ENCODE peak calls at places on chromosome 1, in four cellular contexts. F, A, L and X are unnamed samples.

GRCh38 chr1:199550384-199551067 is 477.0 kb upstream of the NR5A2 start:
- DNase-seq in L (no peak), F (no peak), A (peak; percentile 49), X (peak; percentile 23)

GRCh38 chr1:6351480-6352137 is 42.0 kb downstream of the ACOT7 start:
- DNase-seq in F (no peak), A (no peak), L (no peak), X (no peak)

GRCh38 chr1:44276901-44277300 is 63.6 kb downstream of the DMAP1 start:
- DNase-seq in A (peak; percentile 26), L (no peak), F (no peak), X (no peak)

GRCh38 chr1:177255411-177255810 is 84.7 kb downstream of the BRINP2 start:
- DNase-seq in A (peak; percentile 78), L (no peak), F (no peak), X (peak; percentile 13)

GRCh38 chr1:11654571-11655262 is at the start of gene FBXO44:
- DNase-seq in A (no peak), F (peak; percentile 58), L (no peak), X (no peak)

GRCh38 chr1:34865981-34866761 is 6.6 kb upstream of the SMIM12 start:
- DNase-seq in A (peak; percentile 53), L (peak; percentile 52), F (peak; percentile 92), X (peak; percentile 63)

GRCh38 chr1:108661030-108661609 is at the start of gene HENMT1:
- DNase-seq in L (peak; percentile 23), F (no peak), A (peak; percentile 35), X (peak; percentile 85)

GRCh38 chr1:75130312-75130677 is 3.9 kb upstream of the LHX8 start:
- DNase-seq in L (no peak), F (no peak), A (no peak), X (no peak)

GRCh38 chr1:240293706-240294105 is 202.0 kb downstream of the FMN2 start:
- DNase-seq in L (no peak), A (peak; percentile 18), F (no peak), X (no peak)

GRCh38 chr1:193103759-193104495 is 1.3 kb downstream of the GLRX2 start:
- DNase-seq in A (no peak), F (peak; percentile 51), L (no peak), X (peak; percentile 15)

GRCh38 chr1:214193691-214194090 is 87.3 kb upstream of the SMYD2 start:
- DNase-seq in A (no peak), L (no peak), F (no peak), X (no peak)

GRCh38 chr1:171292799-171293198 is 21.2 kb upstream of the FMO4 start:
- DNase-seq in L (no peak), A (peak; percentile 2), F (no peak), X (no peak)

GRCh38 chr1:207321790-207322530 is 482 bp downstream of the CD55 start:
- DNase-seq in F (peak; percentile 65), L (no peak), A (no peak), X (peak; percentile 50)

GRCh38 chr1:35564037-35564883 is 6.7 kb downstream of the NCDN start:
- DNase-seq in A (peak; percentile 78), F (peak; percentile 92), L (no peak), X (peak; percentile 70)

GRCh38 chr1:114154963-114155322 is 1.3 kb upstream of the SYT6 start:
- DNase-seq in L (no peak), F (peak; percentile 10), A (no peak), X (peak; percentile 29)

GRCh38 chr1:162357681-162358266 is 18.9 kb downstream of the SPATA46 start:
- DNase-seq in L (no peak), F (peak; percentile 84), A (peak; percentile 31), X (peak; percentile 22)

GRCh38 chr1:180098242-180098995 is 56.2 kb upstream of the QSOX1 start:
- DNase-seq in F (no peak), L (no peak), A (peak; percentile 95), X (no peak)

GRCh38 chr1:221801773-221802516 is 60.1 kb upstream of the DUSP10 start:
- DNase-seq in A (peak; percentile 89), L (no peak), F (no peak), X (no peak)

GRCh38 chr1:172254521-172255222 is 165.8 kb upstream of the C1orf105 start:
- DNase-seq in L (no peak), A (peak; percentile 92), F (no peak), X (peak; percentile 72)

GRCh38 chr1:48841466-48841865 is 64.8 kb upstream of the BEND5 start:
- DNase-seq in L (no peak), A (no peak), F (no peak), X (no peak)

GRCh38 chr1:248404024-248404423 is 1.2 kb downstream of the OR2T1 start:
- DNase-seq in F (peak; percentile 9), A (peak; percentile 19), L (peak; percentile 76), X (peak; percentile 30)

GRCh38 chr1:207388721-207389120 is 65.4 kb upstream of the CR2 start:
- DNase-seq in L (no peak), A (no peak), F (no peak), X (peak; percentile 55)

GRCh38 chr1:6414443-6414844 is 5.3 kb downstream of the HES2 start:
- DNase-seq in F (peak; percentile 78), L (peak; percentile 39), A (peak; percentile 50), X (peak; percentile 52)

GRCh38 chr1:151867321-151867720 is 13.8 kb upstream of the THEM5 start:
- DNase-seq in F (no peak), L (no peak), A (no peak), X (no peak)

GRCh38 chr1:184545601-184546000 is 158.8 kb downstream of the C1orf21 start:
- DNase-seq in F (no peak), A (peak; percentile 52), L (no peak), X (no peak)

GRCh38 chr1:21680381-21680780 is 11.2 kb upstream of the RAP1GAP start:
- DNase-seq in F (no peak), A (no peak), L (no peak), X (no peak)

GRCh38 chr1:245807306-245807705 is 652.5 kb downstream of the KIF26B start:
- DNase-seq in F (no peak), A (no peak), L (peak; percentile 80), X (no peak)

GRCh38 chr1:152774875-152775274 is at the start of gene LCE1F:
- DNase-seq in L (no peak), F (no peak), A (no peak), X (no peak)

GRCh38 chr1:4962836-4963235 is 308.4 kb downstream of the AJAP1 start:
- DNase-seq in F (no peak), L (no peak), A (no peak), X (no peak)
- TF ChIP-seq FOS in F (no peak), L (no peak), A (no peak), X (no peak)

DNA sequence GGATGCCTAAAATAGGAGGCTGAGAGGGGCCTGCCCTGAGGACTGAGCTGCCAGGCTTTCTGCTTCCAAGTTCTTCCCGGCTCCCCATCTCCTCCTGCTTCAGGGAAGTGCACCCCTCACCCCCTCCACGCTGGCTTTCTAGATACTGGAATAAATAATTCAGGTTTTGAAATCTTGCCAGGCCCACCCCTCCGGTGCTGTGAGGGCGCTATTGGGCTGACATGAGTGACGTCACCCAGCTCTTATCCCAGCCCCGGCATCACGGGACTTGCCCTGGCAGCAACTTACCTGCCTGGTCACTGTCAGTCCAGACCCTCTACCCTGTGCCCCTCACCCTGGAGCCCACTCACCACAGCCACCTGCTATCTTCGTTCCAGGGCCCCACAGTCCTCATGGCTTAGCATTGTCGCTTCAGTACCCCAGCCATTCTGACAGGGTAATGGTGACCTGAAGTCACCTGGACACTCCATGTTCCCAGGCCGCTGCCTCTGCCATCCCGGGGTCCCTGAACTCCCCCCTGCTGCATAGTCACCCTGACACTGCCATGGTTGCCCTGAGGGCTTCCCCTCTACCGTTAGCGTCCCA is 819 bp upstream of the GPR3 start:
- DNase-seq in L (no peak), F (peak; percentile 54), A (peak; percentile 57), X (peak; percentile 47)
- TF ChIP-seq CTCF in L (no peak), F (no peak), A (no peak), X (no peak)

GRCh38 chr1:1872329-1872994 is 18.4 kb downstream of the GNB1 start:
- DNase-seq in A (no peak), L (no peak), F (no peak), X (no peak)
- TF ChIP-seq FOS in A (no peak), L (no peak), F (no peak), X (no peak)

GRCh38 chr1:185971688-185972087 is 237.5 kb downstream of the HMCN1 start:
- DNase-seq in F (no peak), L (no peak), A (peak; percentile 86), X (no peak)
- TF ChIP-seq CTCF in F (no peak), L (no peak), A (no peak), X (no peak)